ENCODE peak calls at places on chromosomes 2 and 18, in five cellular contexts. I is ovary; P is HEK293T; D is stimulated activated CD8-positive, alpha-beta memory T cell treated with anti-CD3 and anti-CD28 coated beads, Interleukin-7, amount 100 ng/mL, for 48 hours; Y is HS-5. M is an unnamed sample.

GRCh38 chr2:44083054-44083453 is 85.6 kb upstream of the PPM1B start:
- DNase-seq in I (no peak), D (no peak), P (no peak), Y (no peak), M (no peak)

GRCh38 chr2:46267616-46268015 is 29.6 kb upstream of the EPAS1 start:
- DNase-seq in D (no peak), P (no peak), I (no peak), Y (no peak), M (no peak)

GRCh38 chr2:27888790-27889189 is 1.4 kb downstream of the RBKS start:
- DNase-seq in Y (no peak), D (no peak), I (no peak), P (no peak), M (no peak)

GRCh38 chr2:226410212-226410611 is 389.4 kb downstream of the IRS1 start:
- DNase-seq in Y (no peak), I (no peak), P (no peak), D (no peak), M (no peak)

GRCh38 chr2:204255068-204255467 is 290.2 kb upstream of the PARD3B start:
- DNase-seq in Y (no peak), I (no peak), D (no peak), P (no peak), M (no peak)

GRCh38 chr2:185219981-185220380 is 518.6 kb upstream of the FSIP2 start:
- DNase-seq in P (no peak), I (no peak), Y (peak), D (no peak), M (no peak)

GRCh38 chr2:27752551-27753237 is 18.8 kb upstream of the MRPL33 start:
- DNase-seq in Y (no peak), P (no peak), D (no peak), I (no peak), M (no peak)

GRCh38 chr18:34528177-34528576 is 181.9 kb upstream of the DTNA start:
- DNase-seq in I (no peak), D (no peak), Y (no peak), P (no peak), M (no peak)

GRCh38 chr18:6031004-6031403 is 135.7 kb upstream of the TMEM200C start:
- DNase-seq in P (no peak), D (no peak), I (no peak), Y (no peak), M (no peak)

GRCh38 chr2:172333206-172333605 is 94.2 kb upstream of the ITGA6 start:
- DNase-seq in D (no peak), Y (no peak), P (no peak), I (no peak), M (no peak)

GRCh38 chr2:129794517-129794916 is 184.9 kb upstream of the RAB6C start:
- DNase-seq in Y (no peak), D (no peak), I (no peak), P (no peak), M (no peak)

GRCh38 chr18:302097-302496 is 34.2 kb upstream of the THOC1 start:
- DNase-seq in I (no peak), Y (no peak), P (no peak), D (no peak), M (no peak)

GRCh38 chr2:127631184-127631996 is 14.6 kb upstream of the GPR17 start:
- DNase-seq in I (no peak), P (no peak), D (no peak), Y (no peak), M (no peak)

GRCh38 chr18:58565021-58565420 is 63.9 kb downstream of the ALPK2 start:
- DNase-seq in P (no peak), I (no peak), D (no peak), Y (no peak), M (no peak)

GRCh38 chr2:22281033-22281432 is 1103.9 kb upstream of the KLHL29 start:
- DNase-seq in D (no peak), I (no peak), P (no peak), Y (no peak), M (no peak)

GRCh38 chr2:11802782-11803191 is 56.4 kb downstream of the LPIN1 start:
- DNase-seq in D (no peak), P (no peak), Y (no peak), I (no peak), M (no peak)

GRCh38 chr2:108787209-108787558 is 613 bp downstream of the CCDC138 start:
- DNase-seq in Y (no peak), D (no peak), P (no peak), I (no peak), M (no peak)

GRCh38 chr2:74261204-74261864 is 62.9 kb downstream of the MTHFD2 start:
- DNase-seq in D (no peak), P (no peak), Y (no peak), I (no peak), M (peak)

GRCh38 chr2:21770787-21771186 is 647.0 kb downstream of the TDRD15 start:
- DNase-seq in Y (no peak), D (no peak), I (no peak), P (no peak), M (no peak)

GRCh38 chr2:99754215-99754614 is 264.4 kb upstream of the REV1 start:
- DNase-seq in D (no peak), I (no peak), P (no peak), Y (peak), M (no peak)

GRCh38 chr2:156021326-156022040 is 311.0 kb downstream of the NR4A2 start:
- DNase-seq in I (no peak), P (no peak), Y (peak), D (no peak), M (no peak)

GRCh38 chr2:214215107-214215506 is 195.7 kb upstream of the VWC2L start:
- DNase-seq in I (no peak), Y (no peak), D (no peak), P (no peak), M (no peak)

GRCh38 chr2:219042750-219043149 is 1.4 kb upstream of the CFAP65 start:
- DNase-seq in Y (no peak), P (no peak), I (no peak), D (no peak), M (no peak)

GRCh38 chr18:12015697-12016062 is 34.4 kb downstream of the IMPA2 start:
- DNase-seq in Y (no peak), I (no peak), D (no peak), P (no peak), M (peak)

GRCh38 chr2:64581777-64582539 is 57.8 kb downstream of the AFTPH start:
- DNase-seq in Y (no peak), D (no peak), I (no peak), P (no peak), M (no peak)

GRCh38 chr2:109257653-109258052 is 128.6 kb downstream of the SH3RF3 start:
- DNase-seq in D (no peak), I (no peak), P (no peak), Y (no peak), M (no peak)

GRCh38 chr2:198615972-198616371 is 811.6 kb downstream of the PLCL1 start:
- DNase-seq in P (no peak), Y (no peak), I (no peak), D (no peak), M (no peak)

GRCh38 chr2:25127631-25128030 is 40.7 kb downstream of the POMC start:
- DNase-seq in P (no peak), I (no peak), Y (no peak), D (no peak), M (no peak)

GRCh38 chr2:143891879-143892308 is 628.0 kb downstream of the ZEB2 start:
- DNase-seq in I (no peak), Y (no peak), P (no peak), D (no peak), M (no peak)

GRCh38 chr2:98145070-98145469 is 58.1 kb downstream of the VWA3B start:
- DNase-seq in I (no peak), P (no peak), Y (no peak), D (no peak), M (no peak)

GRCh38 chr2:27024812-27025211 is 8.0 kb upstream of the TMEM214 start:
- DNase-seq in Y (no peak), P (no peak), I (no peak), D (no peak), M (no peak)